ENCODE peak calls at places on chromosomes 1 and 21, in four cellular contexts. V is transverse colon, Y is cardiac muscle cell, U is Peyer's patch. T is an unnamed sample.

GRCh38 chr21:38361324-38361723 is 104.5 kb downstream of the KCNJ15 start:
- DNase-seq in Y (no peak), U (no peak), V (no peak), T (no peak)

GRCh38 chr1:85707267-85707989 is 805 bp downstream of the ZNHIT6 start:
- DNase-seq in Y (peak; percentile 0), U (no peak), V (no peak), T (no peak)

GRCh38 chr1:108560430-108561144 is 687 bp downstream of the EEIG2 start:
- DNase-seq in V (peak; percentile 73), U (peak; percentile 65), Y (peak; percentile 59), T (peak; percentile 36)

GRCh38 chr1:169999357-169999756 is 75.1 kb downstream of the KIFAP3 start:
- DNase-seq in V (no peak), Y (no peak), U (no peak), T (no peak)

GRCh38 chr1:93087532-93087931 is 8.4 kb downstream of the MTF2 start:
- DNase-seq in Y (no peak), U (no peak), V (no peak), T (no peak)

GRCh38 chr1:205038132-205038786 is 4.8 kb upstream of the CNTN2 start:
- DNase-seq in Y (no peak), V (no peak), U (no peak), T (no peak)

GRCh38 chr1:202181586-202181985 is 12.0 kb upstream of the LGR6 start:
- DNase-seq in V (no peak), U (no peak), Y (no peak), T (no peak)

GRCh38 chr1:229129306-229130027 is 141.4 kb upstream of the RAB4A start:
- DNase-seq in Y (no peak), V (peak; percentile 23), U (no peak), T (no peak)

GRCh38 chr1:24875257-24875656 is 54.8 kb downstream of the RUNX3 start:
- DNase-seq in V (no peak), Y (no peak), U (no peak), T (no peak)

GRCh38 chr1:43582162-43582566 is 51.5 kb downstream of the PTPRF start:
- DNase-seq in Y (no peak), V (peak; percentile 71), U (no peak), T (peak; percentile 44)

GRCh38 chr21:41770901-41771624 is 4.2 kb upstream of the RIPK4 start:
- DNase-seq in U (no peak), Y (no peak), V (no peak), T (no peak)

GRCh38 chr1:200237066-200237465 is 172.8 kb downstream of the ZNF281 start:
- DNase-seq in Y (no peak), V (no peak), U (no peak), T (no peak)

GRCh38 chr1:41498809-41499208 is 14.3 kb upstream of the EDN2 start:
- DNase-seq in Y (no peak), V (peak; percentile 88), U (no peak), T (peak; percentile 78)

GRCh38 chr1:57164584-57164983 is 198.8 kb upstream of the C8B start:
- DNase-seq in Y (no peak), U (no peak), V (no peak), T (no peak)

GRCh38 chr1:16954579-16954978 is 25.8 kb downstream of the MFAP2 start:
- DNase-seq in V (no peak), Y (no peak), U (no peak), T (no peak)

GRCh38 chr1:4527819-4528218 is 126.6 kb upstream of the AJAP1 start:
- DNase-seq in V (no peak), Y (no peak), U (no peak), T (no peak)

GRCh38 chr1:159598196-159598595 is 10.6 kb downstream of the APCS start:
- DNase-seq in Y (no peak), V (no peak), U (no peak), T (no peak)

GRCh38 chr1:16139473-16139962 is 16.4 kb downstream of the EPHA2 start:
- DNase-seq in Y (no peak), V (no peak), U (no peak), T (no peak)

GRCh38 chr1:10387611-10388386 is 11.1 kb upstream of the PGD start:
- DNase-seq in Y (no peak), U (no peak), V (no peak), T (no peak)

GRCh38 chr1:151399890-151400235 is 490 bp downstream of the PSMB4 start:
- DNase-seq in U (no peak), V (no peak), Y (peak; percentile 30), T (no peak)

GRCh38 chr21:31872452-31873274 is at the start of gene HUNK:
- DNase-seq in U (no peak), Y (peak; percentile 77), V (peak; percentile 58), T (peak; percentile 46)

GRCh38 chr1:112522621-112523020 is 13.9 kb downstream of the WNT2B start:
- DNase-seq in Y (no peak), U (no peak), V (no peak), T (no peak)

GRCh38 chr1:121417289-121417955 is 232.6 kb downstream of the SRGAP2C start:
- DNase-seq in V (no peak), Y (no peak), U (no peak), T (no peak)

GRCh38 chr1:178645826-178646200 is 79.2 kb upstream of the RALGPS2 start:
- DNase-seq in V (no peak), U (no peak), Y (no peak), T (no peak)

GRCh38 chr1:32464191-32464715 is 619 bp upstream of the ZBTB8B start:
- DNase-seq in U (no peak), Y (peak; percentile 49), V (no peak), T (no peak)

GRCh38 chr1:32468791-32469190 is 3.9 kb downstream of the ZBTB8B start:
- DNase-seq in V (no peak), Y (no peak), U (no peak), T (no peak)

GRCh38 chr1:32465541-32466002 is 700 bp downstream of the ZBTB8B start:
- DNase-seq in Y (no peak), U (no peak), V (no peak), T (no peak)

GRCh38 chr1:32466761-32467160 is 1.9 kb downstream of the ZBTB8B start:
- DNase-seq in V (no peak), U (no peak), Y (no peak), T (no peak)

DNA sequence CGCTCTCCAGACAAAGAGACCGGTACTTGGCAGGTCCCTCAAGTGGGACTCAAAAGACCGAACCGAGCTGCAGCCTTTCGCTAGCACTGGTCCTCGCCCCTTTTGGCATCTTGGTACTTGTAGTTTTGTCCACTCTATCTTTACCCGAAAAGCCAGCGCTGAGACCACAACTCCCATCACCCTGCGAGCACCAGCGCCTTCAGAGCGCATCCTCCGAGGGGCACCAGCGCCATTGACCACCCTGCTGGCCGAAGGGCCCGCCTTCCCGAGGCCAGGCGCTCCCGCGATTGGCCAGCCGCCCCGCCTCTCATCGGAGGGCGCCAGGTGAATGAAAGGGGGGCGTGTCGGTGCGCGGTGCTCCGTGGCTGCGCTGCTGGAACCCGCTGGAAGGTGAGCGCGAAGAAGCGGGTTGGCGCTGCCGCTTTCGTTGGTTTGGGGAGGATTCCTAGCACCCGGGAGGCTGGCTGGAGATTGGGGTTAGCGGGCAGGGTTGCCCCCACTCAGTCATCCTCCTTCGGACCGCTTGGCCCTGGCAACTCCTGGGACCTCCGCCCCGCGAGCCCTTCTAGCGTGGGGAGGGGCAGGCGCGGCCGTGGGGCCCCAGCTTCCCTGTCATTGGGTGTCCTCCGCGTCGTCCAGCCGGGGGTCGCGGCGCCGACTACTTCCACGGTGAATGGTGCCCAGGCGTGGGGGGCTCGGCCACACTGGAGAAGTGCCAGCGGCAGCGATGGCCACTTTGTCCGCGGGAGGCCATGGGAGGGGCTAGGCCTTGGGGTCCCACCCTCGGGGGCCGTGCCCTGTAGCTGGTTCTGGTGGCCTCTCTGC is at the start of gene ZBTB8B:
- DNase-seq in V (peak; percentile 60), U (no peak), Y (peak; percentile 96), T (peak; percentile 57)
- H3K4me3 ChIP-seq in V (peak within 1 kb of the TSS; percentile 7), U (peak within 1 kb of the TSS; percentile 41), Y (peak within 1 kb of the TSS; percentile 64), T (peak within 1 kb of the TSS; percentile 41)

DNA sequence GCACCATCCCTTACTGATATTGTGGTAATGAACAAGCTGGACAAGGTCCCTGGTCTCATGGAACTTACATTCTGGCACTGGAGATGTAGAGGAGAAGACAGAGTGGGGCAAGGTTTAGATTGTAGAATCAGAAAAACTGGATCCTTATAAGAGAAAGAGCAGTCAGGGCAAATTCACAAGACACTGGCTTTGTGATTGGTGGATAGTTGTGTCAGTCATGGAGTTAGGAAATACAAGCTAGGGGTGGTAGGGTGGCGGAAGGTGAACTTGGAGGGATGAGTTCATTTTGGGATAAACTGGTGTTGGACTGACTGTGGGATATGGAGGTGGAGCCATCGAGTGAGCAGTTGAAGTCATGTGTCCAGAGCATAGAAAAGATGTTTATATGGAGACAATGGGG is 3.7 kb upstream of the TLR5 start:
- DNase-seq in U (no peak), V (no peak), Y (no peak), T (no peak)
- H3K4me3 ChIP-seq in U (no peak overlapping the region), V (no peak overlapping the region), Y (no peak overlapping the region), T (no peak overlapping the region)

GRCh38 chr1:154433161-154433681 is 28.1 kb downstream of the IL6R start:
- DNase-seq in Y (no peak), V (no peak), U (no peak), T (no peak)
- H3K4me3 ChIP-seq in Y (no peak overlapping the region), V (no peak overlapping the region), U (no peak overlapping the region), T (no peak overlapping the region)

DNA sequence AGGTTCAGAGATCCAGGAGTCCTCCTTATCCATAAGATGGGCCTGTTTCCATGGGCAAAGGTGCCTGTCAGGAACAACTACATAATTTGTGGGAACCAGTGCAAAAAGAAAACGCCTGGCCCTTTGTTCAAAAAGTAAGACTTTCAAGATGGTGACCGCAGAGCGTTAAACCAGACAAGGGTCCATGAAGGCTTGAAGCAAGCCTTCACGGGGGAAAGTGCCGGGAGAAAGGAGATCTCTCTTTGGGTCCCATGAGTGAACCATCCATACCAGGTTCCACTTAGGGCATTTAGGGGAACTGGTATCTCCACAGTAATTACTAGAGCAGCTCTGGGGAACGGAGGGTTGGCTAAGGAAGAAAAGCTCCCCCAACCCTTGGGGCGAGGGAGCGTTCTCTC is 927 bp upstream of the RASSF5 start:
- DNase-seq in U (no peak), V (no peak), Y (no peak), T (no peak)
- H3K4me3 ChIP-seq in U (peak overlapping the region; percentile 70), V (no peak overlapping the region), Y (peak overlapping the region; percentile 67), T (no peak overlapping the region)